ENCODE peak calls at places on chromosomes 12 and 14, in ten cellular contexts. One of them, this sample, is unnamed.

GRCh38 chr14:37165794-37166193 is 6.6 kb downstream of the SLC25A21 start:
- DNase-seq in C1 segment of cervical spinal cord: no peak
- DNase-seq in fibroblast of gingiva: no peak
- DNase-seq in cardiac fibroblast: no peak
- DNase-seq in Caki2: no peak
- DNase-seq in effector memory CD4-positive, alpha-beta T cell: no peak
- DNase-seq in smooth muscle cell of the brain vasculature: no peak
- DNase-seq in HEK293T: no peak
- DNase-seq in NCI-H510A treated with DMSO at 0.1 percent for 48 hours: no peak
- DNase-seq in MCF 10A: no peak
- DNase-seq in this sample: no peak

GRCh38 chr12:1093166-1093751 is 102.2 kb downstream of the ERC1 start:
- DNase-seq in cardiac fibroblast: peak; percentile 83
- DNase-seq in smooth muscle cell of the brain vasculature: peak; percentile 41
- DNase-seq in Caki2: peak; percentile 57
- DNase-seq in effector memory CD4-positive, alpha-beta T cell: no peak
- DNase-seq in MCF 10A: peak; percentile 75
- DNase-seq in C1 segment of cervical spinal cord: no peak
- DNase-seq in fibroblast of gingiva: peak; percentile 55
- DNase-seq in HEK293T: peak; percentile 36
- DNase-seq in NCI-H510A treated with DMSO at 0.1 percent for 48 hours: peak; percentile 54
- DNase-seq in this sample: peak; percentile 57

GRCh38 chr12:16325426-16325825 is 22.0 kb upstream of the MGST1 start:
- DNase-seq in fibroblast of gingiva: no peak
- DNase-seq in cardiac fibroblast: no peak
- DNase-seq in Caki2: no peak
- DNase-seq in smooth muscle cell of the brain vasculature: no peak
- DNase-seq in HEK293T: no peak
- DNase-seq in effector memory CD4-positive, alpha-beta T cell: no peak
- DNase-seq in MCF 10A: peak; percentile 27
- DNase-seq in NCI-H510A treated with DMSO at 0.1 percent for 48 hours: peak; percentile 32
- DNase-seq in C1 segment of cervical spinal cord: no peak
- DNase-seq in this sample: peak; percentile 86

GRCh38 chr12:31974673-31975072 is 15.5 kb downstream of the RESF1 start:
- DNase-seq in smooth muscle cell of the brain vasculature: no peak
- DNase-seq in NCI-H510A treated with DMSO at 0.1 percent for 48 hours: no peak
- DNase-seq in HEK293T: no peak
- DNase-seq in C1 segment of cervical spinal cord: no peak
- DNase-seq in effector memory CD4-positive, alpha-beta T cell: no peak
- DNase-seq in Caki2: no peak
- DNase-seq in cardiac fibroblast: no peak
- DNase-seq in MCF 10A: no peak
- DNase-seq in fibroblast of gingiva: no peak
- DNase-seq in this sample: no peak

GRCh38 chr14:23869078-23869719 is 84.4 kb upstream of the DHRS4 start:
- DNase-seq in MCF 10A: no peak
- DNase-seq in effector memory CD4-positive, alpha-beta T cell: no peak
- DNase-seq in HEK293T: no peak
- DNase-seq in smooth muscle cell of the brain vasculature: no peak
- DNase-seq in cardiac fibroblast: no peak
- DNase-seq in C1 segment of cervical spinal cord: no peak
- DNase-seq in fibroblast of gingiva: no peak
- DNase-seq in NCI-H510A treated with DMSO at 0.1 percent for 48 hours: no peak
- DNase-seq in Caki2: no peak
- DNase-seq in this sample: no peak

GRCh38 chr14:37599527-37600368 is 4.3 kb downstream of the TTC6 start:
- DNase-seq in Caki2: no peak
- DNase-seq in fibroblast of gingiva: no peak
- DNase-seq in NCI-H510A treated with DMSO at 0.1 percent for 48 hours: no peak
- DNase-seq in C1 segment of cervical spinal cord: no peak
- DNase-seq in effector memory CD4-positive, alpha-beta T cell: no peak
- DNase-seq in smooth muscle cell of the brain vasculature: no peak
- DNase-seq in cardiac fibroblast: no peak
- DNase-seq in MCF 10A: no peak
- DNase-seq in HEK293T: peak; percentile 25
- DNase-seq in this sample: peak; percentile 71

GRCh38 chr12:48775299-48775698 is 13.6 kb downstream of the ADCY6 start:
- DNase-seq in fibroblast of gingiva: no peak
- DNase-seq in HEK293T: no peak
- DNase-seq in smooth muscle cell of the brain vasculature: no peak
- DNase-seq in C1 segment of cervical spinal cord: no peak
- DNase-seq in NCI-H510A treated with DMSO at 0.1 percent for 48 hours: no peak
- DNase-seq in Caki2: no peak
- DNase-seq in MCF 10A: no peak
- DNase-seq in effector memory CD4-positive, alpha-beta T cell: no peak
- DNase-seq in cardiac fibroblast: no peak
- DNase-seq in this sample: no peak

GRCh38 chr12:98422359-98422758 is 93.0 kb upstream of the TMPO start:
- DNase-seq in MCF 10A: no peak
- DNase-seq in C1 segment of cervical spinal cord: no peak
- DNase-seq in effector memory CD4-positive, alpha-beta T cell: no peak
- DNase-seq in HEK293T: no peak
- DNase-seq in fibroblast of gingiva: no peak
- DNase-seq in Caki2: no peak
- DNase-seq in cardiac fibroblast: no peak
- DNase-seq in smooth muscle cell of the brain vasculature: no peak
- DNase-seq in NCI-H510A treated with DMSO at 0.1 percent for 48 hours: no peak
- DNase-seq in this sample: no peak

GRCh38 chr14:101075801-101076413 is 172.4 kb upstream of the RTL1 start:
- DNase-seq in effector memory CD4-positive, alpha-beta T cell: no peak
- DNase-seq in C1 segment of cervical spinal cord: no peak
- DNase-seq in cardiac fibroblast: no peak
- DNase-seq in MCF 10A: no peak
- DNase-seq in HEK293T: no peak
- DNase-seq in Caki2: no peak
- DNase-seq in fibroblast of gingiva: no peak
- DNase-seq in smooth muscle cell of the brain vasculature: no peak
- DNase-seq in NCI-H510A treated with DMSO at 0.1 percent for 48 hours: no peak
- DNase-seq in this sample: no peak

GRCh38 chr14:99603471-99603933 is 505 bp downstream of the CCDC85C start:
- DNase-seq in HEK293T: peak; percentile 35
- DNase-seq in fibroblast of gingiva: no peak
- DNase-seq in cardiac fibroblast: peak; percentile 39
- DNase-seq in smooth muscle cell of the brain vasculature: no peak
- DNase-seq in Caki2: peak; percentile 36
- DNase-seq in effector memory CD4-positive, alpha-beta T cell: peak; percentile 23
- DNase-seq in MCF 10A: peak; percentile 24
- DNase-seq in NCI-H510A treated with DMSO at 0.1 percent for 48 hours: peak; percentile 24
- DNase-seq in C1 segment of cervical spinal cord: no peak
- DNase-seq in this sample: peak; percentile 27

GRCh38 chr12:93183940-93184663 is 193.6 kb upstream of the NUDT4 start:
- DNase-seq in MCF 10A: no peak
- DNase-seq in effector memory CD4-positive, alpha-beta T cell: no peak
- DNase-seq in NCI-H510A treated with DMSO at 0.1 percent for 48 hours: no peak
- DNase-seq in C1 segment of cervical spinal cord: no peak
- DNase-seq in cardiac fibroblast: peak; percentile 62
- DNase-seq in HEK293T: no peak
- DNase-seq in fibroblast of gingiva: peak; percentile 74
- DNase-seq in smooth muscle cell of the brain vasculature: no peak
- DNase-seq in Caki2: no peak
- DNase-seq in this sample: no peak

This sample was measured in NCI-H1092 treated with DMSO at 0.1 percent for 48 hours.